ENCODE peak calls at places on chromosomes 4 and X, in eight cellular contexts. H is cerebellum; W is T47D; M is ascending aorta; N is NCI-H345; B is sciatic nerve; E is H54; X is stimulated activated CD4-positive, alpha-beta T cell treated with anti-CD3 and anti-CD28 coated beads, Interleukin-2, amount 100 ng/mL, for 48 hours. V is an unnamed sample.

GRCh38 chr4:183552274-183553146 is 47.7 kb downstream of the ING2 start:
- DNase-seq in X (no peak), E (no peak), H (no peak), N (no peak), W (no peak), M (no peak), B (no peak), V (no peak)

GRCh38 chr4:90979551-90979950 is 852.4 kb downstream of the CCSER1 start:
- DNase-seq in M (no peak), N (no peak), E (no peak), H (no peak), X (no peak), B (no peak), W (no peak), V (no peak)

GRCh38 chrX:81537723-81538122 is 335.8 kb downstream of the SH3BGRL start:
- DNase-seq in B (no peak), X (no peak), H (no peak), E (no peak), M (no peak), N (no peak), W (no peak), V (no peak)

GRCh38 chr4:77927991-77928925 is 65.6 kb downstream of the MRPL1 start:
- DNase-seq in B (no peak), H (no peak), E (no peak), N (peak), W (no peak), M (no peak), X (no peak), V (no peak)

GRCh38 chr4:126627255-126627654 is 1005.5 kb upstream of the INTU start:
- DNase-seq in N (no peak), W (peak), B (no peak), X (no peak), E (no peak), M (no peak), H (no peak), V (no peak)

GRCh38 chr4:166252487-166253402 is 379.7 kb downstream of the TLL1 start:
- DNase-seq in E (no peak), M (no peak), X (no peak), W (no peak), B (no peak), N (peak), H (no peak), V (no peak)

GRCh38 chrX:40871385-40872082 is 136.2 kb upstream of the MED14 start:
- DNase-seq in N (no peak), W (no peak), B (no peak), E (peak), X (peak), M (no peak), H (no peak), V (no peak)

GRCh38 chr4:147830987-147831386 is 99.1 kb downstream of the ARHGAP10 start:
- DNase-seq in M (no peak), W (no peak), N (no peak), E (peak), H (no peak), X (no peak), B (no peak), V (peak)

GRCh38 chr4:81472249-81473085 is 760 bp upstream of the RASGEF1B start:
- DNase-seq in B (no peak), E (no peak), H (peak), W (peak), M (no peak), N (peak), X (no peak), V (no peak)

GRCh38 chr4:102196221-102196620 is 149.1 kb downstream of the SLC39A8 start:
- DNase-seq in M (no peak), B (no peak), W (no peak), N (no peak), X (no peak), E (no peak), H (no peak), V (no peak)

V was measured in Panc1.